ENCODE peak calls at places on chromosome 7, in seven cellular contexts. Q is tibial artery, B is fibroblast of lung, E is aorta, R is endodermal cell, Y is right cardiac atrium, M is lower lobe of right lung. L is an unnamed sample. For H3K9me3 and H3K4me1, the result is how much of the 10 kb centered on the place peaks cover.

GRCh38 chr7:157219154-157219553 is 80.4 kb downstream of the UBE3C start:
- DNase-seq in Q (no peak), B (no peak), E (no peak), R (no peak), Y (no peak), M (no peak), L (no peak)

GRCh38 chr7:111866787-111867186 is 304.5 kb upstream of the IMMP2L start:
- DNase-seq in Q (no peak), B (no peak), E (no peak), R (no peak), Y (no peak), M (no peak), L (no peak)

GRCh38 chr7:139523199-139523941 is at the start of gene CLEC2L:
- DNase-seq in Q (no peak), B (no peak), E (no peak), R (peak), Y (no peak), M (no peak), L (no peak)

GRCh38 chr7:123935436-123936381 is 10.7 kb downstream of the SPAM1 start:
- DNase-seq in Q (no peak), B (no peak), E (no peak), R (no peak), Y (no peak), M (no peak), L (no peak)

GRCh38 chr7:95491634-95492314 is 6.0 kb downstream of the ASB4 start:
- DNase-seq in Q (no peak), B (peak), E (no peak), R (no peak), Y (no peak), M (no peak), L (no peak)

GRCh38 chr7:144982133-144982532 is 146.3 kb upstream of the TPK1 start:
- DNase-seq in Q (no peak), B (no peak), E (no peak), R (no peak), Y (no peak), M (no peak), L (no peak)

GRCh38 chr7:16345979-16346958 is 75.1 kb downstream of the CRPPA start:
- DNase-seq in Q (no peak), B (peak), E (no peak), R (no peak), Y (no peak), M (no peak), L (no peak)

GRCh38 chr7:149217570-149217969 is 21.9 kb upstream of the ZNF212 start:
- DNase-seq in Q (no peak), B (no peak), E (peak), R (no peak), Y (no peak), M (no peak), L (no peak)

GRCh38 chr7:55526329-55526728 is 46.0 kb downstream of the VOPP1 start:
- DNase-seq in Q (no peak), B (no peak), E (no peak), R (no peak), Y (peak), M (no peak), L (no peak)

GRCh38 chr7:14403587-14403986 is 414.1 kb upstream of the ETV1 start:
- DNase-seq in Q (no peak), B (peak), E (no peak), R (no peak), Y (no peak), M (no peak), L (no peak)

DNA sequence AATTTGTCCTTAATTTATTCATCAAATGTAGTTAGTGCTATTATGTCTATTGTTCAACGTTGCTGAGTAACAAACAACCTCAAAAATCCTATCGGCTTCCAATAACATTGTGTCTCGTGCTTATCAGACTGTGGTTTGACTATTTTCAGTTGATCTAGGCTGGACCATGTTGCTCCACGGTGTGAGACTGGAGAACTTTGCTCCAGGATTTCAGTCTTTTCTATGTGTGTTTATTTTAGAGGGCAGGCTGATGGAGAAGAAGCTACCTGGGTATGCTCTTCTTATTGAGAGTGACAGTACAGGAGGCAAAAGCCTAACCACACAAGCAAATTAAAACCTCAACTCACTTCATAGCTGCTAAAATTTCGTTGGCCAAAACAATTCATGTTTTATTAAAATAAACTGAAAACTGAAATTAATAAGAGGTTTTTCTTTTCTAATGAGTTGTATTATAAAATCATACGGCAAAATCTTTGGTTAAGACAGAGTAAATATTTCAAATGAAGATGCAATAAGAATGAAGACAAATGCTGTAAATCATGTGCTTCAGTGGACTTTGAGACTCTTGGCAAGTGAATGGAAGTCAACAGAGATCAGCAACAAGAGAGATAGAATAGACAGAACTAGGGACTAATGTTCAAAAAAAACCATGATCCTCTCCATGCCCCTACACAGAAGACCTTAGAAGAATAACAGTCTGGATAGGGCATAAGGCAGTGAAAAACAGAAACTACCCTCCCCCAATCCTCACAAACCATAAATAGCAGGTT is 418.0 kb upstream of the ETV1 start:
- DNase-seq in Q (no peak), B (no peak), E (no peak), R (no peak), Y (no peak), M (no peak), L (no peak)
- H3K9me3 ChIP-seq in Q (under half), B (under half), E (under half), R (under half), Y (under half), M (under half), L (under half)

GRCh38 chr7:101066858-101067227 is 18.4 kb upstream of the TRIM56 start:
- DNase-seq in Q (no peak), B (no peak), E (peak), R (peak), Y (no peak), M (peak), L (no peak)

GRCh38 chr7:101066141-101066857 is 19.0 kb upstream of the TRIM56 start:
- DNase-seq in Q (no peak), B (no peak), E (peak), R (peak), Y (no peak), M (peak), L (peak)

GRCh38 chr7:101068401-101068800 is 16.9 kb upstream of the TRIM56 start:
- DNase-seq in Q (no peak), B (no peak), E (peak), R (no peak), Y (no peak), M (peak), L (no peak)
- H3K4me1 ChIP-seq in Q (under half), B (under half), E (under half), R (under half), Y (under half), M (under half), L (under half)

DNA sequence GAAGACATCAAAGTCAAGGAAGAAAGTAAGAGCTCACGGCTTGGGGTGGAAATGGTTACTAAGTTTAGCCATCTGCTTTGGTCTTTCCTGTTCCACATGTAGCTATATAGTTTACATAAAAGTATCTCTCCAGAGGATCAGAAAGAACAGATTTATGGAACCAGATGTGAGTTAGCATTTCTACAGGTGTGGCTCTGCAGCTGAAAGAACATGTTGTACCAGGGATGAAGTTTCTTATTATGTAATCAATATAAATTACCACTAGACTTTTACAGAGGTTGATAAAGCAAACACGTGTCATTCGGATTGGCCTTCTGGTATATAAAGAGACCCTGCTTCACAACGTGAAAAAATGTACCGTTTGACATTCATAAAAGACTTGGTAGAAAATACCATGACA is 20.0 kb downstream of the CALD1 start:
- DNase-seq in Q (no peak), B (no peak), E (no peak), R (no peak), Y (no peak), M (no peak), L (no peak)
- H3K9me3 ChIP-seq in Q (under half), B (under half), E (under half), R (under half), Y (under half), M (under half), L (under half)

GRCh38 chr7:30143748-30144251 is 9.0 kb downstream of the MTURN start:
- DNase-seq in Q (no peak), B (peak), E (no peak), R (no peak), Y (no peak), M (no peak), L (no peak)

GRCh38 chr7:30139836-30140384 is 5.1 kb downstream of the MTURN start:
- DNase-seq in Q (no peak), B (no peak), E (no peak), R (no peak), Y (no peak), M (no peak), L (no peak)

GRCh38 chr7:30140456-30140855 is 5.7 kb downstream of the MTURN start:
- DNase-seq in Q (no peak), B (no peak), E (no peak), R (no peak), Y (no peak), M (no peak), L (no peak)

GRCh38 chr7:30142710-30143109 is 7.9 kb downstream of the MTURN start:
- DNase-seq in Q (peak), B (peak), E (peak), R (no peak), Y (peak), M (peak), L (peak)

GRCh38 chr7:30141405-30142045 is 6.7 kb downstream of the MTURN start:
- DNase-seq in Q (no peak), B (no peak), E (no peak), R (no peak), Y (no peak), M (no peak), L (no peak)
- H3K4me1 ChIP-seq in Q (half or more), B (under half), E (under half), R (under half), Y (under half), M (half or more), L (under half)

DNA sequence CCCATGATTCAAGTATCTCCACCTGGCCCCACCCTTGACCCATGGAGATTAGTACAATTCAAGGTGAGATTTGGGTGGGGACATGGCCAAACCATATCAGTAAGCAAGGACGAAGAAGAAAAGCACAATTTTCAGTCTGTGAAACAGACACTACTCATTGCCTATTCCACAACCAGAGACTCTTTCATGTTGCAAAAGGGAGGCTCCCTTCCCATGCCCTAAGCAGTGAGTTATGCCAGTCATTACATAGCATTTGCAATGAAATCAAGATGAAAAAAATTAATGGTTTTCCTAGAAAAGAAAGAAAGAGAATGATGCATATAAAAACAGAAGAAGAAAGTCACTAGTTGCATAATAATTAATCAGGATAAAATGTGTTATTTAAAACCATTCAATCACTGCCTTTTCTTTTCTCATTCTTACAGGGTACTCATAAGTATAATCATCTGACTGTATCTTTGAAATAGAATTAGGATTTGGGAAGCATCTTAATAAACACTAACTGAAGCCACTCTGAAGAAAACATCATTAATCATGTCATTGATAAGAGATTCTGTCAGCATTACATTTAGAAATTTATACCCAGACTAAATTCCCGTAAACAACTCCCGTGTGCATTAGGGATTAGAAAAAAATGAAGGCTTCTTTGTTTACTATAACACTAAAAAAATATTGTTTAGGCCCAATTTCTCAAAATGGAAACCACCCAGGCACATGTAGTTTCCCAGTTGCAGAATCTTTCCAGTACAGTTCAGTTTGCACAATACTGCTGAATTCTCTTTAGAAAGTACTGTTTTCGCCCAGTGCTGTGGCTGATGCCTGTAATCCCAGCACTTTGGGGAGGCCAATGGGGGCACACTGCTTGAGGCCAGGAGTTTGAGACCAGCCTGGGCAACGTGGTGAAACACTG is 9.1 kb downstream of the PRPS1L1 start:
- DNase-seq in Q (no peak), B (no peak), E (no peak), R (no peak), Y (no peak), M (no peak), L (no peak)
- H3K9me3 ChIP-seq in Q (under half), B (under half), E (under half), R (under half), Y (under half), M (under half), L (under half)